ENCODE peak calls at places on chromosome 1, in nine cellular contexts. D, W, S, B, T, J, X, M and C are unnamed samples.

GRCh38 chr1:2845874-2846273 is 44.4 kb upstream of the TTC34 start:
- DNase-seq in T (no peak), X (no peak), W (no peak), B (no peak), S (no peak), M (no peak), J (no peak), D (no peak), C (no peak)

GRCh38 chr1:2314803-2315710 is 76.3 kb downstream of the MORN1 start:
- DNase-seq in D (peak; percentile 21), M (peak; percentile 56), W (peak; percentile 62), J (no peak), B (peak; percentile 61), T (peak; percentile 79), S (peak; percentile 45), X (peak; percentile 74), C (no peak)

GRCh38 chr1:187477103-187477502 is 648.4 kb downstream of the PLA2G4A start:
- DNase-seq in S (no peak), M (peak; percentile 25), W (no peak), D (no peak), X (no peak), J (no peak), B (no peak), T (no peak), C (no peak)

GRCh38 chr1:78633209-78633608 is 13.0 kb downstream of the IFI44L start:
- DNase-seq in D (no peak), B (no peak), X (no peak), M (no peak), T (no peak), W (no peak), S (no peak), J (no peak), C (no peak)

GRCh38 chr1:79496129-79496528 is 489.6 kb upstream of the ADGRL4 start:
- DNase-seq in S (no peak), T (no peak), W (no peak), M (no peak), J (no peak), X (no peak), B (no peak), D (no peak), C (no peak)

GRCh38 chr1:204396015-204396583 is 15.5 kb downstream of the PPP1R15B start:
- DNase-seq in B (no peak), S (no peak), T (no peak), X (no peak), M (no peak), W (no peak), D (no peak), J (no peak), C (no peak)

GRCh38 chr1:2556277-2557145 is at the start of gene TNFRSF14:
- DNase-seq in M (peak; percentile 56), D (no peak), W (peak; percentile 60), J (peak; percentile 50), S (peak; percentile 54), X (peak; percentile 65), B (no peak), T (peak; percentile 47), C (no peak)

GRCh38 chr1:201085902-201086735 is 26.1 kb downstream of the CACNA1S start:
- DNase-seq in J (peak; percentile 55), T (peak; percentile 80), X (peak; percentile 17), D (peak; percentile 8), B (peak; percentile 77), S (peak; percentile 41), W (no peak), M (peak; percentile 44), C (no peak)